ENCODE peak calls at places on chromosomes 7 and 10, in four cellular contexts. A is hepatocyte, V is foreskin fibroblast, F is AG04450. E is an unnamed sample.

GRCh38 chr7:22277375-22277774 is 79.6 kb downstream of the RAPGEF5 start:
- DNase-seq in A (no peak), V (no peak), F (no peak), E (no peak)

GRCh38 chr10:93573051-93573909 is 6.8 kb downstream of the FFAR4 start:
- DNase-seq in A (no peak), V (no peak), F (no peak), E (no peak)

GRCh38 chr10:44462338-44462914 is 77.5 kb upstream of the CXCL12 start:
- DNase-seq in A (no peak), V (no peak), F (no peak), E (no peak)

GRCh38 chr7:3371601-3372000 is 70.5 kb downstream of the SDK1 start:
- DNase-seq in A (no peak), V (no peak), F (no peak), E (no peak)

GRCh38 chr10:71033396-71033980 is 145.1 kb upstream of the PCBD1 start:
- DNase-seq in A (no peak), V (no peak), F (no peak), E (no peak)

GRCh38 chr7:69049341-69049740 is 548.9 kb upstream of the AUTS2 start:
- DNase-seq in A (no peak), V (no peak), F (no peak), E (no peak)

GRCh38 chr7:11193131-11193867 is 219.6 kb downstream of the PHF14 start:
- DNase-seq in A (peak; percentile 20), V (peak; percentile 10), F (no peak), E (no peak)

GRCh38 chr10:49264177-49264677 is 34.7 kb upstream of the C10orf71 start:
- DNase-seq in A (no peak), V (no peak), F (no peak), E (no peak)

GRCh38 chr10:60549686-60550085 is 160.0 kb upstream of the ANK3 start:
- DNase-seq in A (peak; percentile 15), V (no peak), F (no peak), E (no peak)

GRCh38 chr10:49597426-49598163 is 12.5 kb upstream of the SLC18A3 start:
- DNase-seq in A (no peak), V (no peak), F (no peak), E (no peak)

GRCh38 chr7:130153251-130153908 is 51.8 kb downstream of the TMEM209 start:
- DNase-seq in A (no peak), V (no peak), F (no peak), E (no peak)

GRCh38 chr7:130152270-130153141 is 52.7 kb downstream of the TMEM209 start:
- DNase-seq in A (no peak), V (no peak), F (no peak), E (no peak)

GRCh38 chr7:130154131-130154500 is 51.1 kb downstream of the TMEM209 start:
- DNase-seq in A (no peak), V (no peak), F (no peak), E (peak; percentile 37)

GRCh38 chr7:130156140-130156539 is 49.1 kb downstream of the TMEM209 start:
- DNase-seq in A (no peak), V (no peak), F (no peak), E (no peak)

GRCh38 chr7:130154501-130155317 is 50.5 kb downstream of the TMEM209 start:
- DNase-seq in A (no peak), V (no peak), F (no peak), E (no peak)
- TF ChIP-seq CTCF in A (no peak), V (peak; percentile 22), F (peak; percentile 33), E (peak; percentile 41)

DNA sequence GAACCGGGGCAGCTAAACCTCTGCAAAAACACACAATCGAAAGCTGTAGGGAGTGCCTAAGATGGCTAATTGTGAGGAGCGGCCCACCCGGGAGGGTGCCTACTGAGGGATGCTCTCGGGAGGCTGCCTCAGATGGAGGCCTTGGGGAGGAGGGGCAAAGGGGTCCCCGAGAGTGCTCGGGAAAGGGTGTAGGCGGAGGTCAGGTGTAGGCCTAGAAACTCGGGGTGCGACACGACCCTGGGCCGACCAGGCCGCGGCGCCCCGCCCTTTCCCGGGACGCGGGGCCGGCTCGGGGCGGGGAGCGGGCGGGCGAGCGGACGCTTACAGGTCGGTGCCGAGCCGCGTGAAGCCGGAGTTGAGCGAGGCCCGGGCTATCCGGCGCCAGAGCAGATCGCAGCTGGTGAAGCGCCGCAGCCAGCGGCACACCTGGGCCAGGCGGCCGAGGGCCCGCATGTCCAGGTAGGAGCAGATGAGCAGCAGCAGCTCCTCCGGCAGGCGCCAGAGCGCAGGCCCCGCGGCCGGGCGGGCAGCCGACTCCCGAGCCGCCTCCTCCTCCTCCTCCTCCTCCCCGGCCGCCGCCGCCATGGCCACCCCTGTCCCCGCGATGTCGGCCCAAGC is 805 bp downstream of the FBXW4 start:
- DNase-seq in A (peak; percentile 81), V (peak; percentile 41), F (no peak), E (no peak)
- H3K4me3 ChIP-seq in A (peak overlapping the region; percentile 98), V (peak overlapping the region; percentile 81), F (peak overlapping the region; percentile 83), E (peak overlapping the region; percentile 80)

GRCh38 chr10:11178606-11179221 is 161.0 kb downstream of the CELF2 start:
- DNase-seq in A (peak; percentile 55), V (peak; percentile 78), F (no peak), E (peak; percentile 72)

GRCh38 chr10:11179231-11180105 is 161.8 kb downstream of the CELF2 start:
- DNase-seq in A (no peak), V (no peak), F (no peak), E (no peak)

GRCh38 chr10:11176746-11177145 is 159.1 kb downstream of the CELF2 start:
- DNase-seq in A (no peak), V (no peak), F (no peak), E (no peak)

GRCh38 chr10:11175823-11176243 is 158.2 kb downstream of the CELF2 start:
- DNase-seq in A (no peak), V (no peak), F (no peak), E (no peak)

GRCh38 chr10:11177926-11178453 is 160.3 kb downstream of the CELF2 start:
- DNase-seq in A (no peak), V (no peak), F (no peak), E (no peak)
- TF ChIP-seq CTCF in A (no peak), V (no peak), F (no peak), E (peak; percentile 10)

GRCh38 chr7:82036146-82036886 is 266.5 kb upstream of the HGF start:
- DNase-seq in A (no peak), V (peak; percentile 75), F (no peak), E (no peak)
- H3K4me3 ChIP-seq in A (no peak overlapping the region), V (no peak overlapping the region), F (no peak overlapping the region), E (no peak overlapping the region)

DNA sequence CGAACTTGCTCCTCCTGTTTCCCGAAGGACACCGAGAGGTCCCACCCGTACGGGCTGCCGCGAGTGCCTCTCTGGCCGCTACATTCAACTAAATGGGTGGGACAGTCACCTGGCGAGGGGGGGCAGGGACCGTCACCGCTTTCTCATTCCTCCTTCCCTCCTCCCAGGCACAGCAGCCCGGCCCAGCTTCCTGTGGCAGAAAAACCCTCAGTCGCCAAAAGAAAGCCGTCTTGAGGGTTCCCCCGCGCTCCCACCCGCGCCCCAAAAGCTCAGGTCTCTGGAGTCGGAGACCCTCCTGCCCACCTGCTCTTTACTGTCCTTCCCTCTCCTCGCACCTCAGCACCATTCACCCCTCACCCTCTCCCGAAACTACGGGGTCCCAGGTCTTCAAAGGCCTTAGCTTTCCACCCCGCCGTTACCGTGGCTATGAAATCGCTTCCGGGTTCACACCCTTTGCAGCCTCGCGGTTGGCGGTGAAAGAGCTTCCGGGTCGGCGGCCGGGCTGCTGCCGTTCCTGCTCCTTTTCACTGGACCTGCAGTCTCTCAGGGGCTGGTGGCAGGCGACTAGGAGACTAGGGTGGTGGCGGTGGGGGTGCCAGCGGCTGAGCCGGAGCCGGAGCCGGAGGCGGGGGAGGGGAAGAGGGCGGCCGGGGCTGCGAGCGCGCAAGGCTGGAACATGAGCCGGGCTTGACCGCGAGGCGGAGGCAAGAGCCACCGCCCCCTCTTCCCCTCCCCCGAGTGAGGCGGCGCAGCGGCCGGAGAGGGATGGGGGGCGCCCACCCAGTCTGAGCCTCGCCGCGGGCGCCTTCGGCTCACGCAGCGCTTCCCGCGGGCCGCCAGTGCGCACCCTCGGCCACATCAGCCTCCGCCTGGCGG is at the start of the genes ANKIB1 and KRIT1:
- DNase-seq in A (peak; percentile 91), V (peak; percentile 68), F (peak; percentile 21), E (peak; percentile 43)
- TF ChIP-seq CTCF in A (peak; percentile 23), V (no peak), F (peak; percentile 16), E (peak; percentile 3)

GRCh38 chr7:155896531-155897263 is 84.4 kb upstream of the SHH start:
- DNase-seq in A (no peak), V (no peak), F (no peak), E (no peak)
- H3K4me3 ChIP-seq in A (no peak overlapping the region), V (no peak overlapping the region), F (no peak overlapping the region), E (no peak overlapping the region)

GRCh38 chr10:115029452-115030375 is 63.5 kb upstream of the ATRNL1 start:
- DNase-seq in A (no peak), V (no peak), F (no peak), E (no peak)

GRCh38 chr10:115022754-115023153 is 70.4 kb upstream of the ATRNL1 start:
- DNase-seq in A (no peak), V (no peak), F (no peak), E (no peak)

GRCh38 chr10:115028419-115028818 is 64.7 kb upstream of the ATRNL1 start:
- DNase-seq in A (no peak), V (no peak), F (no peak), E (no peak)

GRCh38 chr10:115030483-115031200 is 62.5 kb upstream of the ATRNL1 start:
- DNase-seq in A (no peak), V (no peak), F (no peak), E (no peak)

GRCh38 chr10:115026041-115026779 is 67.0 kb upstream of the ATRNL1 start:
- DNase-seq in A (no peak), V (no peak), F (no peak), E (no peak)
- TF ChIP-seq CTCF in A (no peak), V (no peak), F (no peak), E (no peak)

GRCh38 chr10:650691-651615 is 38.5 kb downstream of the DIP2C start:
- DNase-seq in A (peak; percentile 2), V (peak; percentile 8), F (peak; percentile 27), E (peak; percentile 84)
- H3K4me3 ChIP-seq in A (no peak overlapping the region), V (no peak overlapping the region), F (peak overlapping the region; percentile 43), E (peak overlapping the region; percentile 55)

DNA sequence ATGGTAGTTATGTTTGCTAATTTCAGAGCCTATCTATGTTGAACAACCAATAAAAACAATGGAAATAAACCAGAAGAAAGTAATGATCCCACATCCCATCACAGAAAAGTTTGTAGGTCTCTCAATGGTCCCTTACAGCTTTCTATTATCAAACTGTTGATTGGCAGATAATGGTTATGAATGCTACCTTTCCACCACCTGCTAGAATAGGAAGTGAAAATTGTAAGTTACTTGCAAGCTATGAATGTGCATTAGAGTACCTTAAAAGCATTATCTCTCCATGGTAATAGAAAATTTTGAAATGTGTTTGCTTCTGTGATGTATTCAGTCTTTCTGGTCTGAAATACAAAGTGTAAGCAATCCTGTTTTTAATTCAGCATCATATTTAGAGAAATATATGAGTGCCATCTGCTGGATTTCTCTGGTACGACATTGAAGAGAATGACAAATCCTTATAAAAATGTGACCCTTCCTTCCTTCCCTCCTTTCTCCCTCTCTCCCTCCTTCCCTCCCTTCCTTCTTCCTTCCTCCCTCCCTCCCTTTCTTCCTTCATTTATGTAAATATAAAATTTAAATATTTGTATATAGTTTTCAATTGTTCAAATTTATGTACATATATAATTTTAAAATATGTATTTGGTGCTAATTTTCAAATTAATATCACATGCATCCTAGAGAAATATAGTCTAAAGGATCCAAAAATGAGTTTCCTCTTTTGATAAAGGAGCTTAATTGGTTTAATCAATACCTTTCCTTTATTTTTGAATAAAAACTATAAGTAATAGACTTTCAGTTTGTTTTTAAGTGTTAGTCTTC is 41.4 kb upstream of the PNLIPRP3 start:
- DNase-seq in A (peak; percentile 50), V (no peak), F (no peak), E (no peak)
- TF ChIP-seq CTCF in A (peak; percentile 64), V (peak; percentile 47), F (peak; percentile 58), E (peak; percentile 54)

E was measured in retinal pigment epithelial cell.